ENCODE peak calls at places on chromosomes 1 and 21, in five cellular contexts. One of them, this sample, is unnamed.

GRCh38 chr1:161121838-161122237 is 3.9 kb downstream of the NIT1 start:
- DNase-seq in AG09319: no peak
- DNase-seq in upper lobe of right lung: no peak
- DNase-seq in stromal cell of bone marrow: no peak
- DNase-seq in activated naive CD4-positive, alpha-beta T cell: no peak
- DNase-seq in this sample: no peak

GRCh38 chr1:118317836-118318614 is 133.0 kb upstream of the SPAG17 start:
- DNase-seq in AG09319: no peak
- DNase-seq in upper lobe of right lung: no peak
- DNase-seq in stromal cell of bone marrow: no peak
- DNase-seq in activated naive CD4-positive, alpha-beta T cell: no peak
- DNase-seq in this sample: no peak

GRCh38 chr1:10646347-10646861 is 150.0 kb downstream of the CASZ1 start:
- DNase-seq in AG09319: no peak
- DNase-seq in upper lobe of right lung: no peak
- DNase-seq in stromal cell of bone marrow: peak
- DNase-seq in activated naive CD4-positive, alpha-beta T cell: no peak
- DNase-seq in this sample: no peak

GRCh38 chr1:218330043-218330623 is 15.0 kb upstream of the TGFB2 start:
- DNase-seq in AG09319: no peak
- DNase-seq in upper lobe of right lung: no peak
- DNase-seq in stromal cell of bone marrow: peak
- DNase-seq in activated naive CD4-positive, alpha-beta T cell: no peak
- DNase-seq in this sample: no peak

GRCh38 chr1:35592991-35593769 is 20.1 kb downstream of the TFAP2E start:
- DNase-seq in AG09319: no peak
- DNase-seq in upper lobe of right lung: no peak
- DNase-seq in stromal cell of bone marrow: no peak
- DNase-seq in activated naive CD4-positive, alpha-beta T cell: no peak
- DNase-seq in this sample: no peak

GRCh38 chr1:16048573-16049189 is 5.1 kb downstream of the CLCNKB start:
- DNase-seq in AG09319: no peak
- DNase-seq in upper lobe of right lung: peak
- DNase-seq in stromal cell of bone marrow: no peak
- DNase-seq in activated naive CD4-positive, alpha-beta T cell: peak
- DNase-seq in this sample: no peak

GRCh38 chr1:223249854-223250631 is 107.0 kb upstream of the TLR5 start:
- DNase-seq in AG09319: no peak
- DNase-seq in upper lobe of right lung: no peak
- DNase-seq in stromal cell of bone marrow: no peak
- DNase-seq in activated naive CD4-positive, alpha-beta T cell: no peak
- DNase-seq in this sample: no peak

GRCh38 chr1:26391450-26391849 is 18.9 kb upstream of the ZNF683 start:
- DNase-seq in AG09319: no peak
- DNase-seq in upper lobe of right lung: no peak
- DNase-seq in stromal cell of bone marrow: peak
- DNase-seq in activated naive CD4-positive, alpha-beta T cell: no peak
- DNase-seq in this sample: no peak

GRCh38 chr1:220879090-220879508 is at the start of gene HLX:
- DNase-seq in AG09319: peak
- DNase-seq in upper lobe of right lung: peak
- DNase-seq in stromal cell of bone marrow: peak
- DNase-seq in activated naive CD4-positive, alpha-beta T cell: no peak
- DNase-seq in this sample: peak

GRCh38 chr1:112714313-112715263 is 544 bp downstream of the PPM1J start:
- DNase-seq in AG09319: no peak
- DNase-seq in upper lobe of right lung: peak
- DNase-seq in stromal cell of bone marrow: no peak
- DNase-seq in activated naive CD4-positive, alpha-beta T cell: no peak
- DNase-seq in this sample: no peak

GRCh38 chr1:215987092-215987855 is 420.2 kb downstream of the KCTD3 start:
- DNase-seq in AG09319: no peak
- DNase-seq in upper lobe of right lung: no peak
- DNase-seq in stromal cell of bone marrow: no peak
- DNase-seq in activated naive CD4-positive, alpha-beta T cell: no peak
- DNase-seq in this sample: no peak

GRCh38 chr1:205355054-205355453 is 1.7 kb downstream of the KLHDC8A start:
- DNase-seq in AG09319: no peak
- DNase-seq in upper lobe of right lung: peak
- DNase-seq in stromal cell of bone marrow: no peak
- DNase-seq in activated naive CD4-positive, alpha-beta T cell: no peak
- DNase-seq in this sample: no peak

GRCh38 chr1:32900956-32901822 is at the start of gene TMEM54:
- DNase-seq in AG09319: no peak
- DNase-seq in upper lobe of right lung: peak
- DNase-seq in stromal cell of bone marrow: no peak
- DNase-seq in activated naive CD4-positive, alpha-beta T cell: no peak
- DNase-seq in this sample: no peak

GRCh38 chr1:172373864-172374263 is 46.6 kb upstream of the C1orf105 start:
- DNase-seq in AG09319: no peak
- DNase-seq in upper lobe of right lung: no peak
- DNase-seq in stromal cell of bone marrow: no peak
- DNase-seq in activated naive CD4-positive, alpha-beta T cell: no peak
- DNase-seq in this sample: no peak

GRCh38 chr1:108049083-108049819 is 84.3 kb upstream of the VAV3 start:
- DNase-seq in AG09319: no peak
- DNase-seq in upper lobe of right lung: peak
- DNase-seq in stromal cell of bone marrow: peak
- DNase-seq in activated naive CD4-positive, alpha-beta T cell: peak
- DNase-seq in this sample: peak

GRCh38 chr1:220999872-221000863 is 120.9 kb downstream of the HLX start:
- DNase-seq in AG09319: no peak
- DNase-seq in upper lobe of right lung: no peak
- DNase-seq in stromal cell of bone marrow: no peak
- DNase-seq in activated naive CD4-positive, alpha-beta T cell: no peak
- DNase-seq in this sample: no peak

GRCh38 chr1:215637041-215637573 is 70.0 kb downstream of the KCTD3 start:
- DNase-seq in AG09319: peak
- DNase-seq in upper lobe of right lung: no peak
- DNase-seq in stromal cell of bone marrow: peak
- DNase-seq in activated naive CD4-positive, alpha-beta T cell: no peak
- DNase-seq in this sample: peak

GRCh38 chr1:64866689-64867088 is 99.7 kb downstream of the JAK1 start:
- DNase-seq in AG09319: no peak
- DNase-seq in upper lobe of right lung: no peak
- DNase-seq in stromal cell of bone marrow: no peak
- DNase-seq in activated naive CD4-positive, alpha-beta T cell: no peak
- DNase-seq in this sample: no peak

GRCh38 chr1:112391603-112391940 is 4.4 kb upstream of the CTTNBP2NL start:
- DNase-seq in AG09319: no peak
- DNase-seq in upper lobe of right lung: no peak
- DNase-seq in stromal cell of bone marrow: no peak
- DNase-seq in activated naive CD4-positive, alpha-beta T cell: no peak
- DNase-seq in this sample: no peak

GRCh38 chr1:31790641-31791091 is 25.2 kb downstream of the SPOCD1 start:
- DNase-seq in AG09319: no peak
- DNase-seq in upper lobe of right lung: peak
- DNase-seq in stromal cell of bone marrow: no peak
- DNase-seq in activated naive CD4-positive, alpha-beta T cell: no peak
- DNase-seq in this sample: no peak

GRCh38 chr21:31173881-31174555 is 135.7 kb upstream of the KRTAP19-8 start:
- DNase-seq in AG09319: no peak
- DNase-seq in upper lobe of right lung: no peak
- DNase-seq in stromal cell of bone marrow: no peak
- DNase-seq in activated naive CD4-positive, alpha-beta T cell: peak
- DNase-seq in this sample: no peak

GRCh38 chr1:2802421-2802961 is 998 bp upstream of the TTC34 start:
- DNase-seq in AG09319: no peak
- DNase-seq in upper lobe of right lung: peak
- DNase-seq in stromal cell of bone marrow: no peak
- DNase-seq in activated naive CD4-positive, alpha-beta T cell: no peak
- DNase-seq in this sample: no peak

GRCh38 chr1:202223110-202223834 is 29.7 kb downstream of the LGR6 start:
- DNase-seq in AG09319: no peak
- DNase-seq in upper lobe of right lung: no peak
- DNase-seq in stromal cell of bone marrow: no peak
- DNase-seq in activated naive CD4-positive, alpha-beta T cell: no peak
- DNase-seq in this sample: no peak

GRCh38 chr1:30684881-30685795 is 38.2 kb downstream of the MATN1 start:
- DNase-seq in AG09319: no peak
- DNase-seq in upper lobe of right lung: peak
- DNase-seq in stromal cell of bone marrow: no peak
- DNase-seq in activated naive CD4-positive, alpha-beta T cell: no peak
- DNase-seq in this sample: no peak

GRCh38 chr1:30538226-30538625 is 185.2 kb downstream of the MATN1 start:
- DNase-seq in AG09319: no peak
- DNase-seq in upper lobe of right lung: no peak
- DNase-seq in stromal cell of bone marrow: no peak
- DNase-seq in activated naive CD4-positive, alpha-beta T cell: no peak
- DNase-seq in this sample: no peak

GRCh38 chr1:212225416-212225815 is 59.8 kb upstream of the PPP2R5A start:
- DNase-seq in AG09319: no peak
- DNase-seq in upper lobe of right lung: no peak
- DNase-seq in stromal cell of bone marrow: no peak
- DNase-seq in activated naive CD4-positive, alpha-beta T cell: no peak
- DNase-seq in this sample: no peak

GRCh38 chr1:29698033-29698432 is 461.7 kb downstream of the PTPRU start:
- DNase-seq in AG09319: no peak
- DNase-seq in upper lobe of right lung: peak
- DNase-seq in stromal cell of bone marrow: peak
- DNase-seq in activated naive CD4-positive, alpha-beta T cell: no peak
- DNase-seq in this sample: no peak

GRCh38 chr1:117825414-117825813 is 104.0 kb downstream of the GDAP2 start:
- DNase-seq in AG09319: no peak
- DNase-seq in upper lobe of right lung: no peak
- DNase-seq in stromal cell of bone marrow: no peak
- DNase-seq in activated naive CD4-positive, alpha-beta T cell: no peak
- DNase-seq in this sample: no peak

GRCh38 chr21:45022736-45023135 is 51.6 kb upstream of the ADARB1 start:
- DNase-seq in AG09319: no peak
- DNase-seq in upper lobe of right lung: no peak
- DNase-seq in stromal cell of bone marrow: no peak
- DNase-seq in activated naive CD4-positive, alpha-beta T cell: no peak
- DNase-seq in this sample: no peak

GRCh38 chr1:87939486-87939885 is 610.8 kb downstream of the LMO4 start:
- DNase-seq in AG09319: no peak
- DNase-seq in upper lobe of right lung: no peak
- DNase-seq in stromal cell of bone marrow: no peak
- DNase-seq in activated naive CD4-positive, alpha-beta T cell: no peak
- DNase-seq in this sample: no peak

GRCh38 chr1:158035976-158036583 is 42.6 kb downstream of the KIRREL1 start:
- DNase-seq in AG09319: peak
- DNase-seq in upper lobe of right lung: no peak
- DNase-seq in stromal cell of bone marrow: no peak
- DNase-seq in activated naive CD4-positive, alpha-beta T cell: no peak
- DNase-seq in this sample: no peak

GRCh38 chr21:20341431-20341830 is 656.8 kb upstream of the NCAM2 start:
- DNase-seq in AG09319: no peak
- DNase-seq in upper lobe of right lung: no peak
- DNase-seq in stromal cell of bone marrow: no peak
- DNase-seq in activated naive CD4-positive, alpha-beta T cell: no peak
- DNase-seq in this sample: no peak

GRCh38 chr1:26733982-26734381 is 38.2 kb downstream of the ARID1A start:
- DNase-seq in AG09319: peak
- DNase-seq in upper lobe of right lung: no peak
- DNase-seq in stromal cell of bone marrow: no peak
- DNase-seq in activated naive CD4-positive, alpha-beta T cell: no peak
- DNase-seq in this sample: peak